ENCODE peak calls at places on chromosomes 5 and 9, in ten cellular contexts. W is T1000; Z is HCT116; J is ELR; V is fibroblast of mammary gland; P is Calu3; R is stimulated activated CD4-positive, alpha-beta T cell treated with anti-CD3 and anti-CD28 coated beads, Interleukin-1b, Interleukin-23, amount 100 ng/mL, for 48 hours; G is NCI-H2081; E is caudate nucleus; M is T-cell. N is an unnamed sample.

GRCh38 chr5:176183321-176184074 is 54.7 kb upstream of the SIMC1 start:
- DNase-seq in W (no peak), Z (no peak), J (no peak), V (no peak), P (no peak), R (no peak), G (no peak), E (no peak), M (no peak), N (no peak)

GRCh38 chr9:135592625-135593024 is 31.1 kb downstream of the PAEP start:
- DNase-seq in W (no peak), Z (no peak), J (no peak), V (no peak), P (no peak), R (no peak), G (no peak), E (no peak), M (no peak), N (no peak)

GRCh38 chr5:57036621-57037160 is 84.8 kb upstream of the MIER3 start:
- DNase-seq in W (no peak), Z (no peak), J (no peak), V (peak), P (no peak), R (no peak), G (no peak), E (no peak), M (no peak), N (no peak)

GRCh38 chr5:144333336-144333920 is 162.8 kb downstream of the KCTD16 start:
- DNase-seq in W (no peak), Z (no peak), J (no peak), V (no peak), P (no peak), R (no peak), G (no peak), E (no peak), M (no peak), N (no peak)

GRCh38 chr5:107672212-107673105 is 1.7 kb upstream of the EFNA5 start:
- DNase-seq in W (peak), Z (peak), J (peak), V (peak), P (peak), R (no peak), G (peak), E (peak), M (no peak), N (no peak)

GRCh38 chr9:136629879-136630661 is 32.6 kb upstream of the EGFL7 start:
- DNase-seq in W (no peak), Z (no peak), J (peak), V (peak), P (peak), R (peak), G (no peak), E (no peak), M (peak), N (peak)

GRCh38 chr5:181199881-181200282 is 5.1 kb downstream of the TRIM7 start:
- DNase-seq in W (no peak), Z (no peak), J (no peak), V (no peak), P (no peak), R (no peak), G (no peak), E (no peak), M (no peak), N (no peak)

GRCh38 chr5:124596595-124597388 is 149.6 kb downstream of the ZNF608 start:
- DNase-seq in W (peak), Z (peak), J (peak), V (peak), P (peak), R (no peak), G (no peak), E (no peak), M (no peak), N (no peak)

GRCh38 chr9:123954921-123955320 is 25.0 kb upstream of the DENND1A start:
- DNase-seq in W (no peak), Z (no peak), J (no peak), V (peak), P (no peak), R (no peak), G (no peak), E (no peak), M (no peak), N (no peak)

N was measured in T-helper 2 cell treated with Interferon-gamma antibody and Interleukin-4, amounts not matched to agents 5 μg/mL and 100 μg/mL, for 36 hours.